ENCODE peak calls at places on chromosomes 6 and 20, in six cellular contexts. R, U, J, B, H and D are unnamed samples. For H3K4me1, the result is how much of the 10 kb centered on the place peaks cover.

GRCh38 chr20:40010483-40010882 is 678.6 kb downstream of the MAFB start:
- DNase-seq in R (no peak), U (no peak), J (no peak), B (no peak), H (no peak), D (no peak)

GRCh38 chr6:23335894-23336293 is 766.5 kb downstream of the HDGFL1 start:
- DNase-seq in R (no peak), U (no peak), J (no peak), B (no peak), H (no peak), D (no peak)

GRCh38 chr6:164926686-164927085 is 382.7 kb downstream of the C6orf118 start:
- DNase-seq in R (no peak), U (no peak), J (no peak), B (no peak), H (no peak), D (no peak)

GRCh38 chr6:37865534-37865933 is 46.0 kb downstream of the ZFAND3 start:
- DNase-seq in R (no peak), U (no peak), J (no peak), B (no peak), H (no peak), D (no peak)

GRCh38 chr6:16206595-16207037 is 31.8 kb upstream of the GMPR start:
- DNase-seq in R (no peak), U (peak), J (no peak), B (peak), H (peak), D (no peak)

GRCh38 chr6:141152951-141153350 is 979.8 kb upstream of the GJE1 start:
- DNase-seq in R (no peak), U (no peak), J (no peak), B (no peak), H (no peak), D (no peak)

GRCh38 chr6:53672232-53672631 is 6.7 kb upstream of the KLHL31 start:
- DNase-seq in R (no peak), U (no peak), J (no peak), B (no peak), H (no peak), D (no peak)

GRCh38 chr6:32153252-32153834 is 598 bp upstream of the PPT2 start:
- DNase-seq in R (peak), U (peak), J (no peak), B (no peak), H (peak), D (peak)

GRCh38 chr6:15502451-15503345 is 160.1 kb downstream of the DTNBP1 start:
- DNase-seq in R (peak), U (no peak), J (no peak), B (no peak), H (no peak), D (peak)

GRCh38 chr20:37421060-37421639 is 75.2 kb downstream of the SRC start:
- DNase-seq in R (no peak), U (no peak), J (no peak), B (no peak), H (no peak), D (no peak)

GRCh38 chr20:18314786-18315406 is 26.6 kb downstream of the ZNF133 start:
- DNase-seq in R (no peak), U (peak), J (no peak), B (no peak), H (no peak), D (no peak)

GRCh38 chr6:52352239-52353008 is 9.5 kb upstream of the PAQR8 start:
- DNase-seq in R (peak), U (peak), J (no peak), B (no peak), H (no peak), D (peak)

GRCh38 chr6:16045238-16045637 is 83.6 kb upstream of the MYLIP start:
- DNase-seq in R (no peak), U (no peak), J (no peak), B (no peak), H (no peak), D (no peak)

GRCh38 chr6:166381733-166382499 is 824 bp downstream of the MPC1 start:
- DNase-seq in R (peak), U (peak), J (peak), B (peak), H (peak), D (peak)

GRCh38 chr6:41182069-41183034 is 18.6 kb downstream of the TREML2 start:
- DNase-seq in R (peak), U (peak), J (no peak), B (peak), H (peak), D (no peak)

GRCh38 chr6:155968921-155969320 is 513.3 kb upstream of the NOX3 start:
- DNase-seq in R (no peak), U (no peak), J (no peak), B (no peak), H (no peak), D (no peak)

GRCh38 chr20:51563597-51564332 is 21.2 kb upstream of the NFATC2 start:
- DNase-seq in R (peak), U (peak), J (peak), B (no peak), H (peak), D (no peak)

DNA sequence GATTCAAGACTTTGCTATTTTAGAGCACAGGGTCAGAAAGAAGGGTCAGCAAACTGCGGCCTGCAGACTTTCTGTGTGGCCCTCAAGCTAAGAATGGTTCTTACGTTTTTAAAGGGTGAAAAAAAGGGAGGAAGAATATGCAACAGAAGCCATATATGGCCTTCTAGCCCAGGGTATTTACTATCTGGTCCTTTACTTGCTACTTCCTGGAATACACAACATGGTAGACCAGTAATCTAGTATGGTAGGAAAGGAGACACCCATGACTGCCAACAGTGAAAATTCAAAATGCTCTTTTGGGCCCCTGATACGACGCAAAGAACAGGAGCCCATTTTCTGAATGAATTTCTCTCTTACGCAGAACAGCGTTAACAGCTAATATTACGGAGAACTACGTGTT is 60.4 kb upstream of the EMILIN3 start:
- DNase-seq in R (no peak), U (no peak), J (no peak), B (no peak), H (no peak), D (no peak)
- H3K27ac ChIP-seq in R (no peak), U (no peak), J (no peak), B (no peak), H (no peak), D (no peak)

GRCh38 chr20:4809707-4810106 is 88.0 kb downstream of the PRND start:
- DNase-seq in R (no peak), U (no peak), J (no peak), B (no peak), H (no peak), D (no peak)

GRCh38 chr20:4811257-4811656 is 89.5 kb downstream of the PRND start:
- DNase-seq in R (no peak), U (no peak), J (no peak), B (no peak), H (no peak), D (no peak)

GRCh38 chr20:4810446-4811019 is 88.8 kb downstream of the PRND start:
- DNase-seq in R (no peak), U (no peak), J (no peak), B (no peak), H (no peak), D (no peak)

GRCh38 chr20:4811661-4812181 is 90.0 kb downstream of the PRND start:
- DNase-seq in R (peak), U (no peak), J (peak), B (peak), H (no peak), D (peak)

GRCh38 chr20:4808872-4809271 is 87.2 kb downstream of the PRND start:
- DNase-seq in R (no peak), U (peak), J (no peak), B (no peak), H (no peak), D (no peak)
- H3K4me1 ChIP-seq in R (half or more), U (under half), J (under half), B (half or more), H (under half), D (half or more)

GRCh38 chr6:106446983-106447382 is 86.5 kb downstream of the CRYBG1 start:
- DNase-seq in R (no peak), U (no peak), J (no peak), B (no peak), H (no peak), D (no peak)
- H3K27ac ChIP-seq in R (no peak), U (no peak), J (no peak), B (no peak), H (no peak), D (no peak)

GRCh38 chr20:10671221-10671849 is 2.5 kb downstream of the JAG1 start:
- DNase-seq in R (peak), U (peak), J (peak), B (peak), H (peak), D (peak)
- H3K4me1 ChIP-seq in R (half or more), U (under half), J (under half), B (under half), H (under half), D (under half)